ENCODE peak calls at places on chromosomes 11 and 22, in five cellular contexts. W, G, J, Y and O are unnamed samples.

GRCh38 chr11:88206746-88207145 is 31.5 kb upstream of the RAB38 start:
- DNase-seq in Y (no peak), J (no peak), G (peak), W (peak), O (no peak)

GRCh38 chr22:23063539-23064380 is 6.6 kb upstream of the GNAZ start:
- DNase-seq in J (no peak), Y (no peak), G (no peak), W (no peak), O (no peak)

GRCh38 chr11:114185436-114185835 is 110.8 kb upstream of the NNMT start:
- DNase-seq in J (no peak), Y (no peak), W (no peak), G (no peak), O (no peak)

GRCh38 chr11:2549876-2550605 is 105.2 kb downstream of the KCNQ1 start:
- DNase-seq in G (no peak), W (no peak), Y (no peak), J (no peak), O (no peak)

GRCh38 chr11:61928606-61929005 is 11.2 kb upstream of the RAB3IL1 start:
- DNase-seq in Y (no peak), W (no peak), J (no peak), G (peak), O (no peak)

GRCh38 chr11:27469333-27469680 is 3.3 kb downstream of the LGR4 start:
- DNase-seq in W (no peak), J (no peak), G (no peak), Y (no peak), O (no peak)

GRCh38 chr11:43833657-43834073 is 47.0 kb upstream of the ALKBH3 start:
- DNase-seq in Y (no peak), J (peak), W (peak), G (peak), O (no peak)

GRCh38 chr22:49566141-49566541 is 261.5 kb downstream of the BRD1 start:
- DNase-seq in Y (no peak), G (no peak), W (no peak), J (no peak), O (no peak)

GRCh38 chr11:10301656-10302293 is 3.1 kb upstream of the ADM start:
- DNase-seq in Y (no peak), W (peak), J (peak), G (peak), O (no peak)

GRCh38 chr11:131246589-131247164 is 123.7 kb upstream of the NTM start:
- DNase-seq in J (no peak), W (no peak), G (peak), Y (no peak), O (peak)

GRCh38 chr11:67628710-67629385 is 889 bp downstream of the NUDT8 start:
- DNase-seq in Y (no peak), G (no peak), J (no peak), W (no peak), O (no peak)

GRCh38 chr11:102267602-102268001 is 49.7 kb upstream of the BIRC3 start:
- DNase-seq in Y (no peak), G (peak), W (peak), J (peak), O (no peak)

GRCh38 chr22:36221799-36222751 is 17.3 kb downstream of the APOL2 start:
- DNase-seq in W (no peak), G (peak), Y (no peak), J (peak), O (no peak)

GRCh38 chr11:60989108-60989650 is 17.7 kb downstream of the CD6 start:
- DNase-seq in Y (no peak), J (no peak), W (no peak), G (no peak), O (no peak)

GRCh38 chr11:66617148-66617814 is 851 bp downstream of the RBM14 start:
- DNase-seq in Y (no peak), W (peak), J (no peak), G (peak), O (no peak)